ENCODE peak calls at places on chromosomes 12 and 14, in four cellular contexts. J, N, R and B are unnamed samples.

GRCh38 chr14:22168092-22168955 is 420.7 kb downstream of the DAD1 start:
- DNase-seq in N (no peak), J (no peak), R (no peak), B (no peak)

GRCh38 chr12:52178443-52178842 is 13.4 kb downstream of the KRT80 start:
- DNase-seq in R (no peak), N (no peak), J (no peak), B (no peak)

GRCh38 chr12:40226652-40227051 is 1.9 kb downstream of the LRRK2 start:
- DNase-seq in R (no peak), J (no peak), N (no peak), B (no peak)

GRCh38 chr12:132125736-132126135 is 18.4 kb downstream of the DDX51 start:
- DNase-seq in J (no peak), N (no peak), R (no peak), B (no peak)

GRCh38 chr14:94998702-94999101 is 158.6 kb downstream of the DICER1 start:
- DNase-seq in N (peak), R (no peak), J (no peak), B (no peak)

GRCh38 chr14:62585247-62585646 is 460.0 kb downstream of the KCNH5 start:
- DNase-seq in N (no peak), R (no peak), J (no peak), B (no peak)

GRCh38 chr12:90543841-90544240 is 411.1 kb downstream of the CCER1 start:
- DNase-seq in J (no peak), R (no peak), N (no peak), B (no peak)

GRCh38 chr12:77841467-77842054 is 10.9 kb downstream of the NAV3 start:
- DNase-seq in J (no peak), N (no peak), R (no peak), B (peak)

GRCh38 chr12:116361404-116362223 is 84.1 kb upstream of the MED13L start:
- DNase-seq in N (no peak), J (no peak), R (no peak), B (no peak)

GRCh38 chr12:98456583-98457573 is 58.5 kb upstream of the TMPO start:
- DNase-seq in J (no peak), N (peak), R (peak), B (peak)

GRCh38 chr14:91252901-91253794 is 8.6 kb upstream of the GPR68 start:
- DNase-seq in R (peak), J (peak), N (peak), B (no peak)

GRCh38 chr12:98227162-98227561 is 288.2 kb upstream of the TMPO start:
- DNase-seq in N (peak), R (peak), J (no peak), B (no peak)

GRCh38 chr12:6030081-6030480 is 85.0 kb upstream of the ANO2 start:
- DNase-seq in J (no peak), N (no peak), R (no peak), B (no peak)

GRCh38 chr12:116434155-116435065 is 124.8 kb upstream of the MAP1LC3B2 start:
- DNase-seq in J (peak), R (peak), N (peak), B (peak)

GRCh38 chr14:94532462-94532861 is 23.2 kb upstream of the SERPINA12 start:
- DNase-seq in R (no peak), N (no peak), J (no peak), B (no peak)

GRCh38 chr14:93286212-93286890 is 46.5 kb downstream of the BTBD7 start:
- DNase-seq in J (no peak), R (no peak), N (no peak), B (no peak)

GRCh38 chr12:53123578-53124351 is 20.5 kb downstream of the SOAT2 start:
- DNase-seq in R (no peak), N (no peak), J (no peak), B (no peak)

GRCh38 chr14:104361101-104361591 is 218.4 kb upstream of the C14orf180 start:
- DNase-seq in N (no peak), J (no peak), R (peak), B (no peak)

GRCh38 chr12:106135075-106135474 is 3.7 kb downstream of the NUAK1 start:
- DNase-seq in R (no peak), J (no peak), N (no peak), B (no peak)

GRCh38 chr14:105858676-105859025 is 332.3 kb downstream of the TMEM121 start:
- DNase-seq in N (no peak), J (no peak), R (peak), B (no peak)

GRCh38 chr14:64704145-64704742 is at the start of gene PLEKHG3:
- DNase-seq in N (peak), R (peak), J (peak), B (peak)

GRCh38 chr14:47660158-47660557 is 15.2 kb downstream of the MDGA2 start:
- DNase-seq in J (no peak), N (no peak), R (no peak), B (no peak)

GRCh38 chr12:97414855-97415254 is 47.7 kb upstream of the RMST start:
- DNase-seq in N (no peak), J (no peak), R (no peak), B (no peak)